ENCODE peak calls at places on chromosomes 6 and 20, in six cellular contexts. N, C, Q, W, Y and K are unnamed samples.

GRCh38 chr20:57662313-57663240 is 42.4 kb upstream of the ZBP1 start:
- DNase-seq in N (no peak), C (peak; percentile 6), Q (no peak), W (no peak), Y (no peak), K (no peak)

GRCh38 chr6:137646506-137646905 is 152.3 kb upstream of the OLIG3 start:
- DNase-seq in N (no peak), C (no peak), Q (no peak), W (no peak), Y (no peak), K (no peak)

GRCh38 chr20:19397676-19398075 is 185.2 kb downstream of the SLC24A3 start:
- DNase-seq in N (no peak), C (no peak), Q (no peak), W (no peak), Y (no peak), K (no peak)

GRCh38 chr20:31859266-31859997 is 10.9 kb downstream of the DUSP15 start:
- DNase-seq in N (no peak), C (no peak), Q (no peak), W (no peak), Y (no peak), K (no peak)

GRCh38 chr20:32012159-32012682 is 2.0 kb downstream of the CCM2L start:
- DNase-seq in N (no peak), C (no peak), Q (no peak), W (no peak), Y (no peak), K (no peak)

GRCh38 chr6:140445474-140446004 is 1071.1 kb upstream of the CITED2 start:
- DNase-seq in N (peak; percentile 54), C (no peak), Q (no peak), W (no peak), Y (no peak), K (no peak)

GRCh38 chr6:21885532-21886089 is 292.1 kb downstream of the SOX4 start:
- DNase-seq in N (peak; percentile 88), C (peak; percentile 25), Q (peak; percentile 27), W (peak; percentile 19), Y (peak; percentile 50), K (no peak)

GRCh38 chr20:56400001-56400640 is 7.7 kb downstream of the CSTF1 start:
- DNase-seq in N (peak; percentile 80), C (peak; percentile 55), Q (peak; percentile 49), W (peak; percentile 21), Y (no peak), K (peak; percentile 70)

GRCh38 chr6:2823104-2823850 is 18.4 kb downstream of the SERPINB1 start:
- DNase-seq in N (no peak), C (no peak), Q (no peak), W (no peak), Y (no peak), K (no peak)

GRCh38 chr20:21840991-21841390 is 135.5 kb downstream of the PAX1 start:
- DNase-seq in N (no peak), C (no peak), Q (no peak), W (no peak), Y (no peak), K (no peak)

GRCh38 chr6:27280540-27281000 is 31.5 kb downstream of the POM121L2 start:
- DNase-seq in N (no peak), C (no peak), Q (no peak), W (no peak), Y (no peak), K (no peak)

GRCh38 chr6:44243345-44243744 is 3.6 kb upstream of the HSP90AB1 start:
- DNase-seq in N (no peak), C (no peak), Q (no peak), W (no peak), Y (no peak), K (no peak)

GRCh38 chr6:7543761-7544424 is 2.4 kb downstream of the DSP start:
- DNase-seq in N (peak; percentile 2), C (peak; percentile 56), Q (no peak), W (no peak), Y (no peak), K (no peak)

GRCh38 chr6:139903411-139904157 is 529.1 kb upstream of the CITED2 start:
- DNase-seq in N (no peak), C (no peak), Q (no peak), W (no peak), Y (no peak), K (no peak)

GRCh38 chr6:41294463-41294862 is 8.0 kb upstream of the TREM1 start:
- DNase-seq in N (no peak), C (no peak), Q (no peak), W (no peak), Y (no peak), K (no peak)

GRCh38 chr20:50309280-50309763 is 118.7 kb downstream of the CEBPB start:
- DNase-seq in N (peak; percentile 63), C (no peak), Q (no peak), W (no peak), Y (no peak), K (no peak)

GRCh38 chr6:14743465-14744211 is 502.2 kb upstream of the JARID2 start:
- DNase-seq in N (peak; percentile 98), C (no peak), Q (peak; percentile 87), W (no peak), Y (peak; percentile 68), K (peak; percentile 57)

GRCh38 chr20:2692036-2692885 is at the start of gene EBF4:
- DNase-seq in N (no peak), C (peak; percentile 67), Q (no peak), W (peak; percentile 34), Y (peak; percentile 57), K (peak; percentile 59)

GRCh38 chr6:40308533-40309306 is 278.4 kb downstream of the LRFN2 start:
- DNase-seq in N (peak; percentile 5), C (peak; percentile 79), Q (peak; percentile 43), W (peak; percentile 80), Y (peak; percentile 41), K (peak; percentile 6)

GRCh38 chr6:156107514-156108150 is 652.0 kb upstream of the NOX3 start:
- DNase-seq in N (no peak), C (no peak), Q (peak; percentile 23), W (no peak), Y (no peak), K (no peak)

GRCh38 chr6:112252571-112253504 is 1.5 kb downstream of the LAMA4 start:
- DNase-seq in N (peak; percentile 61), C (no peak), Q (no peak), W (no peak), Y (no peak), K (no peak)

GRCh38 chr6:134449004-134449403 is 131.1 kb upstream of the SGK1 start:
- DNase-seq in N (no peak), C (no peak), Q (no peak), W (no peak), Y (no peak), K (no peak)

GRCh38 chr20:31711416-31712111 is 11.1 kb downstream of the BCL2L1 start:
- DNase-seq in N (no peak), C (no peak), Q (no peak), W (no peak), Y (no peak), K (no peak)

GRCh38 chr6:123589317-123589716 is 47.4 kb downstream of the TRDN start:
- DNase-seq in N (no peak), C (no peak), Q (no peak), W (no peak), Y (no peak), K (no peak)

GRCh38 chr6:123592426-123592825 is 44.3 kb downstream of the TRDN start:
- DNase-seq in N (no peak), C (no peak), Q (no peak), W (no peak), Y (no peak), K (no peak)

GRCh38 chr6:123588546-123588895 is 48.2 kb downstream of the TRDN start:
- DNase-seq in N (no peak), C (no peak), Q (no peak), W (no peak), Y (no peak), K (no peak)

GRCh38 chr6:123587838-123588545 is 48.8 kb downstream of the TRDN start:
- DNase-seq in N (no peak), C (no peak), Q (no peak), W (no peak), Y (no peak), K (no peak)

DNA sequence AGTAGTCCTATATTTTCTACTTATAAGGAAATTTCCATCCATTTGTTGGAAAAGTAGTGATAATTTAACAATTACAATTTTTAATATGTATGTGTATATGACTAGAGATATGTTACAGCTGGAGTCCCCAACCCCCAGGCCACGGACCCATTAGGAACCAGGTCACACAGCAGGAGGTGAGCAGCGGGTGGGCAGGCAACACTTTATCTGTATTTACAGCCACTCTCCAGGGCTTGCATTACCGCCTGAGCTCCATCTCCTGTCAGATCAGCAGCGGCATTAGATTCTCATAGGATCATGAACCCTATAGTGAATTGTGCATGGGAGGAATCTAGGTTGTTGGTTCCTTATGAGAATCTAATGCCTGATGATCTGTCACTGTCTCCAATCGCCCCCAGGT is 46.8 kb downstream of the TRDN start:
- DNase-seq in N (no peak), C (no peak), Q (no peak), W (no peak), Y (no peak), K (no peak)
- TF ChIP-seq CTCF in N (no peak), C (no peak), Q (no peak), W (no peak), Y (no peak), K (no peak)

DNA sequence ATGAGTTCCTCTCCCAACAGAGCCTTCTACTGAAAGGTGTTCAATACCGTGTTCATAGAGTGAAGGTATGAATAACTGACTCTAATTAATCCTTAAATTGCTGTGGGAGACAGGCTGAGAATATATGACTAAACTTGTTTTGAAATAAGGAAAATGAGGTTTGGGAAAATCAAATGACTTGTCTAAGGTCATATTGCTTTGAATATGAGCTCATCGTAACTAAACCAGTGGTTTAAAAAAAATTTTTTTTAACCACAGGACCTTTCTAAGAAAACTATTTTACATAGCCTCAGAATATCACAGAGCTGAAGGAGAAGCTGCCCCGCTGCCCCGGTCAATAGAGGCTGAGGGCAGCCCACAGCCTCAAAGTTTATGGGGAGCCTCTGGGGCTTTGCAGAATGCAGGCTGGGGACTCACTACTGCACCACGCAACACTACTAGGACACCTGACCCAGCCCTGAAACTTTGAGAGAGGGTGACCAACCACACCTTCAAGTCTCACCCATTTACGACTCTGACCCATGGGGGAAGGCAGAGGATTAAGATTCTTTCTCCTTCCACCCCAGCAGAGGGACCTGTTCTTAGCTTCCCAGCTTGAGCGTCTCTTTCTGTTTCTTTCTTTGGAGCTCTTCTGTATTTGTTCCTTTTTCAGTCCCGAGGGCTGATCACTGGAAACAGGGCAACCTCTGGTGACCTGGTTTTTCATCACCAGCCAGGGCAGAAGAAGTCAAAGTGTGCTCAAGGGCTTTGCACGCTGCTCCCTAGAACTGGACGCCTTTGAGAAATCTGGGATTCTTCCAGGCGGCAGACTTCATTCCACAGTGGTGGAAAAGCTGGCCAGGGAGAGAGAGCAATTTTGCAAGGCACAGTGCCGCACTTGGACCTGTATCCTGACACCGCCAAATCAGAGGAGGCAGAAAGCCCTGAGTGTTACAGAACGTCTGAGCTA is 220.2 kb downstream of the ATXN1 start:
- DNase-seq in N (no peak), C (no peak), Q (no peak), W (no peak), Y (peak; percentile 31), K (no peak)
- TF ChIP-seq CTCF in N (peak; percentile 8), C (no peak), Q (no peak), W (no peak), Y (no peak), K (no peak)

GRCh38 chr6:121615493-121615892 is 180.0 kb downstream of the GJA1 start:
- DNase-seq in N (no peak), C (peak; percentile 21), Q (no peak), W (no peak), Y (no peak), K (no peak)
- TF ChIP-seq CTCF in N (peak; percentile 23), C (peak; percentile 27), Q (no peak), W (peak; percentile 36), Y (no peak), K (no peak)

GRCh38 chr6:117311310-117311709 is 46.0 kb downstream of the VGLL2 start:
- DNase-seq in N (no peak), C (no peak), Q (no peak), W (no peak), Y (no peak), K (no peak)

GRCh38 chr6:117317261-117317660 is 51.9 kb downstream of the VGLL2 start:
- DNase-seq in N (peak; percentile 40), C (no peak), Q (no peak), W (no peak), Y (no peak), K (no peak)
- TF ChIP-seq CTCF in N (peak; percentile 37), C (peak; percentile 29), Q (no peak), W (peak; percentile 65), Y (peak; percentile 65), K (no peak)